ENCODE peak calls at places on chromosomes 1 and 21, in four cellular contexts. One of them, this sample, is unnamed.

GRCh38 chr1:25695991-25696330 is 79.4 kb downstream of the MAN1C1 start:
- DNase-seq in foreskin fibroblast: peak
- DNase-seq in activated CD8-positive, alpha-beta T cell treated with anti-CD3 and anti-CD28 coated beads for 36 hours: no peak
- DNase-seq in kidney: no peak
- DNase-seq in this sample: no peak

GRCh38 chr1:95028954-95029353 is 43.8 kb downstream of the ALG14 start:
- DNase-seq in foreskin fibroblast: no peak
- DNase-seq in activated CD8-positive, alpha-beta T cell treated with anti-CD3 and anti-CD28 coated beads for 36 hours: no peak
- DNase-seq in kidney: no peak
- DNase-seq in this sample: no peak

GRCh38 chr21:42777757-42778344 is 101.5 kb downstream of the WDR4 start:
- DNase-seq in kidney: peak
- DNase-seq in foreskin fibroblast: no peak
- DNase-seq in activated CD8-positive, alpha-beta T cell treated with anti-CD3 and anti-CD28 coated beads for 36 hours: no peak
- DNase-seq in this sample: no peak

GRCh38 chr1:173476197-173476663 is 905 bp upstream of the PRDX6 start:
- DNase-seq in activated CD8-positive, alpha-beta T cell treated with anti-CD3 and anti-CD28 coated beads for 36 hours: peak
- DNase-seq in kidney: no peak
- DNase-seq in foreskin fibroblast: no peak
- DNase-seq in this sample: no peak

GRCh38 chr1:67679691-67680090 is 5.3 kb upstream of the GADD45A start:
- DNase-seq in foreskin fibroblast: peak
- DNase-seq in activated CD8-positive, alpha-beta T cell treated with anti-CD3 and anti-CD28 coated beads for 36 hours: no peak
- DNase-seq in kidney: no peak
- DNase-seq in this sample: no peak

GRCh38 chr1:965526-966134 is 652 bp upstream of the PLEKHN1 start:
- DNase-seq in foreskin fibroblast: no peak
- DNase-seq in activated CD8-positive, alpha-beta T cell treated with anti-CD3 and anti-CD28 coated beads for 36 hours: no peak
- DNase-seq in kidney: no peak
- DNase-seq in this sample: no peak

GRCh38 chr1:237634922-237635321 is 255.8 kb downstream of the ZP4 start:
- DNase-seq in kidney: no peak
- DNase-seq in activated CD8-positive, alpha-beta T cell treated with anti-CD3 and anti-CD28 coated beads for 36 hours: no peak
- DNase-seq in foreskin fibroblast: no peak
- DNase-seq in this sample: no peak

GRCh38 chr1:192573499-192573898 is 2.1 kb upstream of the RGS1 start:
- DNase-seq in foreskin fibroblast: peak
- DNase-seq in kidney: no peak
- DNase-seq in activated CD8-positive, alpha-beta T cell treated with anti-CD3 and anti-CD28 coated beads for 36 hours: no peak
- DNase-seq in this sample: no peak

GRCh38 chr1:238252033-238252802 is 361.5 kb upstream of the ZP4 start:
- DNase-seq in foreskin fibroblast: no peak
- DNase-seq in activated CD8-positive, alpha-beta T cell treated with anti-CD3 and anti-CD28 coated beads for 36 hours: peak
- DNase-seq in kidney: no peak
- DNase-seq in this sample: no peak

GRCh38 chr1:30908886-30909777 is 574 bp upstream of the SDC3 start:
- DNase-seq in activated CD8-positive, alpha-beta T cell treated with anti-CD3 and anti-CD28 coated beads for 36 hours: peak
- DNase-seq in kidney: peak
- DNase-seq in foreskin fibroblast: no peak
- DNase-seq in this sample: no peak

GRCh38 chr1:26832249-26832960 is 5.9 kb downstream of the ZDHHC18 start:
- DNase-seq in foreskin fibroblast: no peak
- DNase-seq in activated CD8-positive, alpha-beta T cell treated with anti-CD3 and anti-CD28 coated beads for 36 hours: no peak
- DNase-seq in kidney: no peak
- DNase-seq in this sample: no peak

GRCh38 chr1:192937128-192937527 is 122.0 kb downstream of the UCHL5 start:
- DNase-seq in foreskin fibroblast: no peak
- DNase-seq in kidney: no peak
- DNase-seq in activated CD8-positive, alpha-beta T cell treated with anti-CD3 and anti-CD28 coated beads for 36 hours: no peak
- DNase-seq in this sample: no peak

GRCh38 chr1:90344963-90345730 is 350.2 kb downstream of the ZNF326 start:
- DNase-seq in activated CD8-positive, alpha-beta T cell treated with anti-CD3 and anti-CD28 coated beads for 36 hours: no peak
- DNase-seq in kidney: no peak
- DNase-seq in foreskin fibroblast: no peak
- DNase-seq in this sample: no peak

GRCh38 chr1:191913234-191913948 is 244.9 kb upstream of the RGS18 start:
- DNase-seq in activated CD8-positive, alpha-beta T cell treated with anti-CD3 and anti-CD28 coated beads for 36 hours: no peak
- DNase-seq in foreskin fibroblast: no peak
- DNase-seq in kidney: no peak
- DNase-seq in this sample: no peak

GRCh38 chr21:36021251-36021837 is 39.0 kb downstream of the SETD4 start:
- DNase-seq in kidney: no peak
- DNase-seq in foreskin fibroblast: no peak
- DNase-seq in activated CD8-positive, alpha-beta T cell treated with anti-CD3 and anti-CD28 coated beads for 36 hours: no peak
- DNase-seq in this sample: no peak

GRCh38 chr1:196180847-196181593 is 427.2 kb downstream of the KCNT2 start:
- DNase-seq in kidney: no peak
- DNase-seq in foreskin fibroblast: peak
- DNase-seq in activated CD8-positive, alpha-beta T cell treated with anti-CD3 and anti-CD28 coated beads for 36 hours: no peak
- DNase-seq in this sample: no peak

GRCh38 chr21:27380303-27380702 is 413.4 kb upstream of the ADAMTS5 start:
- DNase-seq in activated CD8-positive, alpha-beta T cell treated with anti-CD3 and anti-CD28 coated beads for 36 hours: no peak
- DNase-seq in kidney: no peak
- DNase-seq in foreskin fibroblast: peak
- DNase-seq in this sample: no peak

GRCh38 chr1:224447251-224447650 is 12.7 kb upstream of the WDR26 start:
- DNase-seq in foreskin fibroblast: peak
- DNase-seq in kidney: no peak
- DNase-seq in activated CD8-positive, alpha-beta T cell treated with anti-CD3 and anti-CD28 coated beads for 36 hours: no peak
- DNase-seq in this sample: no peak

GRCh38 chr1:196115641-196116040 is 492.6 kb downstream of the KCNT2 start:
- DNase-seq in foreskin fibroblast: peak
- DNase-seq in activated CD8-positive, alpha-beta T cell treated with anti-CD3 and anti-CD28 coated beads for 36 hours: no peak
- DNase-seq in kidney: peak
- DNase-seq in this sample: no peak

GRCh38 chr1:64291931-64292330 is 88.5 kb downstream of the UBE2U start:
- DNase-seq in foreskin fibroblast: no peak
- DNase-seq in kidney: no peak
- DNase-seq in activated CD8-positive, alpha-beta T cell treated with anti-CD3 and anti-CD28 coated beads for 36 hours: no peak
- DNase-seq in this sample: no peak

GRCh38 chr1:21534674-21535378 is 25.6 kb downstream of the ALPL start:
- DNase-seq in activated CD8-positive, alpha-beta T cell treated with anti-CD3 and anti-CD28 coated beads for 36 hours: peak
- DNase-seq in kidney: peak
- DNase-seq in foreskin fibroblast: peak
- DNase-seq in this sample: no peak
- TF ChIP-seq CTCF in activated CD8-positive, alpha-beta T cell treated with anti-CD3 and anti-CD28 coated beads for 36 hours: no peak
- TF ChIP-seq CTCF in kidney: peak
- TF ChIP-seq CTCF in foreskin fibroblast: peak
- TF ChIP-seq CTCF in this sample: no peak

DNA sequence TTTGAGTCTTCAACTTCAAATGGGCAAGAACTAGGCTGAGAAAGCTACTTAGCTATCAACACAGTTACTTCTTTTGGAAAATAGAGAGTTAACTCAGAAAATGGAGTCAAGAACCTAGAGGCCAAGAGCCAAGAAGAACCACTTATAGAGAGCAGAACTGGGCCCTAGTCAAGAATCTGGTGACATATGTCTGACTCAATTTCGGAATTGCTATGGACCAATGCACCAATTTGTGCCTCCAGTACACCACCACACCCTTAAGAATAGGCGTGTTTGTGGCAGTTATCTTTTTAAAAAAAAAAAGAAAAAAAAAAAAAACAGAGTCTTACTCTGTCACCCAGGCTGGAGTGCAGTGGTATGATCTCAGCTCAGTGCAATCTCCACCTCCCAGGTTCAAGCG is 7.8 kb downstream of the S100A2 start:
- DNase-seq in foreskin fibroblast: no peak
- DNase-seq in kidney: no peak
- DNase-seq in activated CD8-positive, alpha-beta T cell treated with anti-CD3 and anti-CD28 coated beads for 36 hours: no peak
- DNase-seq in this sample: no peak
- TF ChIP-seq CTCF in foreskin fibroblast: no peak
- TF ChIP-seq CTCF in kidney: no peak
- TF ChIP-seq CTCF in activated CD8-positive, alpha-beta T cell treated with anti-CD3 and anti-CD28 coated beads for 36 hours: no peak
- TF ChIP-seq CTCF in this sample: no peak

DNA sequence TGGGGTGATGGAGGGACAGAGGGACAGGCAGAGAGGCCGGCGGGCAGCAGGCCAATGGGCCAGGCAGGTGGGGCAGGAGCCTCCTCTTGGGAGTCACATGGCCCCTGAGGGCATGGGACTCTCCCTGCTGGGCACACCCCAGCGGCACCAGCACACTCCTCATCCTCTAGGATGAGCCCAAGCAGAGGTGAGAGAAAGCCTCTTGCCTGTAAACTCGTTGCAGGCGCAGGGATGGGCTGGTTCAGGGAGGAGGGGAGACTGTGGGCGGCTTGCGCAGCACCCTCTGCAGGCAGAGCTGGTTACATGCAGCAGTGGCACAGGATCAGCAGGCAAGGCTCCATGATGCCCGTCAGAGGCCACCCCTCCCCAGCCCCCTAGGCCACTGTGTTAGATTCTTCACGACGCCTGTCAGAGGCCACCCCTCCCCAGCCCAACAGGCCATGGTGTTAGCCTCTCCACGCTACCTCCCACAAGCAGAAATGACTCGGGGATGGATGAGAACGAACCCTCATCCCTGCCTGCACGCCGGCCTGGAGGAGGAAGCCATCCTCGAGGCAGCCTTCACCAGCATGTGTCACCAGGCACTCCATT is 209.7 kb upstream of the VAMP3 start:
- DNase-seq in foreskin fibroblast: no peak
- DNase-seq in activated CD8-positive, alpha-beta T cell treated with anti-CD3 and anti-CD28 coated beads for 36 hours: peak
- DNase-seq in kidney: peak
- DNase-seq in this sample: no peak
- TF ChIP-seq CTCF in foreskin fibroblast: peak
- TF ChIP-seq CTCF in activated CD8-positive, alpha-beta T cell treated with anti-CD3 and anti-CD28 coated beads for 36 hours: peak
- TF ChIP-seq CTCF in kidney: no peak
- TF ChIP-seq CTCF in this sample: no peak

GRCh38 chr1:35852241-35852640 is 30.8 kb upstream of the AGO1 start:
- DNase-seq in kidney: no peak
- DNase-seq in foreskin fibroblast: no peak
- DNase-seq in activated CD8-positive, alpha-beta T cell treated with anti-CD3 and anti-CD28 coated beads for 36 hours: no peak
- DNase-seq in this sample: no peak

GRCh38 chr1:35856964-35857363 is 26.0 kb upstream of the AGO1 start:
- DNase-seq in foreskin fibroblast: no peak
- DNase-seq in activated CD8-positive, alpha-beta T cell treated with anti-CD3 and anti-CD28 coated beads for 36 hours: no peak
- DNase-seq in kidney: no peak
- DNase-seq in this sample: no peak

GRCh38 chr1:35860680-35861079 is 22.3 kb upstream of the AGO1 start:
- DNase-seq in foreskin fibroblast: no peak
- DNase-seq in kidney: no peak
- DNase-seq in activated CD8-positive, alpha-beta T cell treated with anti-CD3 and anti-CD28 coated beads for 36 hours: no peak
- DNase-seq in this sample: no peak

GRCh38 chr1:35855016-35855700 is 27.9 kb upstream of the AGO1 start:
- DNase-seq in kidney: no peak
- DNase-seq in activated CD8-positive, alpha-beta T cell treated with anti-CD3 and anti-CD28 coated beads for 36 hours: no peak
- DNase-seq in foreskin fibroblast: no peak
- DNase-seq in this sample: no peak

GRCh38 chr1:35857830-35858229 is 25.2 kb upstream of the AGO1 start:
- DNase-seq in kidney: no peak
- DNase-seq in activated CD8-positive, alpha-beta T cell treated with anti-CD3 and anti-CD28 coated beads for 36 hours: peak
- DNase-seq in foreskin fibroblast: peak
- DNase-seq in this sample: no peak
- TF ChIP-seq CTCF in kidney: peak
- TF ChIP-seq CTCF in activated CD8-positive, alpha-beta T cell treated with anti-CD3 and anti-CD28 coated beads for 36 hours: peak
- TF ChIP-seq CTCF in foreskin fibroblast: peak
- TF ChIP-seq CTCF in this sample: no peak

GRCh38 chr1:228259951-228260350 is 52.1 kb downstream of the OBSCN start:
- DNase-seq in activated CD8-positive, alpha-beta T cell treated with anti-CD3 and anti-CD28 coated beads for 36 hours: no peak
- DNase-seq in kidney: no peak
- DNase-seq in foreskin fibroblast: no peak
- DNase-seq in this sample: no peak
- TF ChIP-seq CTCF in activated CD8-positive, alpha-beta T cell treated with anti-CD3 and anti-CD28 coated beads for 36 hours: no peak
- TF ChIP-seq CTCF in kidney: no peak
- TF ChIP-seq CTCF in foreskin fibroblast: no peak
- TF ChIP-seq CTCF in this sample: no peak

GRCh38 chr1:218462591-218462990 is 117.5 kb downstream of the TGFB2 start:
- DNase-seq in foreskin fibroblast: no peak
- DNase-seq in activated CD8-positive, alpha-beta T cell treated with anti-CD3 and anti-CD28 coated beads for 36 hours: no peak
- DNase-seq in kidney: no peak
- DNase-seq in this sample: no peak

GRCh38 chr1:218461351-218461750 is 116.2 kb downstream of the TGFB2 start:
- DNase-seq in kidney: no peak
- DNase-seq in foreskin fibroblast: no peak
- DNase-seq in activated CD8-positive, alpha-beta T cell treated with anti-CD3 and anti-CD28 coated beads for 36 hours: no peak
- DNase-seq in this sample: no peak

GRCh38 chr1:218464871-218465270 is 119.7 kb downstream of the TGFB2 start:
- DNase-seq in activated CD8-positive, alpha-beta T cell treated with anti-CD3 and anti-CD28 coated beads for 36 hours: no peak
- DNase-seq in foreskin fibroblast: peak
- DNase-seq in kidney: no peak
- DNase-seq in this sample: no peak

GRCh38 chr1:218462116-218462515 is 117.0 kb downstream of the TGFB2 start:
- DNase-seq in activated CD8-positive, alpha-beta T cell treated with anti-CD3 and anti-CD28 coated beads for 36 hours: no peak
- DNase-seq in foreskin fibroblast: no peak
- DNase-seq in kidney: no peak
- DNase-seq in this sample: no peak

GRCh38 chr1:218463194-218464156 is 118.3 kb downstream of the TGFB2 start:
- DNase-seq in kidney: no peak
- DNase-seq in foreskin fibroblast: peak
- DNase-seq in activated CD8-positive, alpha-beta T cell treated with anti-CD3 and anti-CD28 coated beads for 36 hours: no peak
- DNase-seq in this sample: no peak
- TF ChIP-seq CTCF in kidney: no peak
- TF ChIP-seq CTCF in foreskin fibroblast: no peak
- TF ChIP-seq CTCF in activated CD8-positive, alpha-beta T cell treated with anti-CD3 and anti-CD28 coated beads for 36 hours: no peak
- TF ChIP-seq CTCF in this sample: no peak

DNA sequence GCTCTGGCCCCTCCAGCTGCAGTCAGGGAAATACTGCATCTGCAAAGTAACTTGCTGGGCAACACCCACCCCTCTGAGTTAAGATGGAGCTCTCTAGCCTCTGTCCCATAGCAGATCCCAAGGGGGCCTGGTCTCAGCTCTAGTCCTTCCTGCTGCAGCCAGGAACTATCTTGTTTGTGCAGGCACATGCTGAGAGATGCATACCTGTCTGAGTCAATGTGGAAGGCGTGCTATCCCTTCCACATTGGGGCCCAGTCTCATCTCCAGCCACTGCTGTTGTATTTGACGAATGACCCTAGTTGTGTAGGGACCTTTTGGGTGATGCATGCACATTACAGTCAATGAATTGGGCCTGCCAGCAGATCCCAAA is 76.4 kb downstream of the CTH start:
- DNase-seq in kidney: no peak
- DNase-seq in foreskin fibroblast: no peak
- DNase-seq in activated CD8-positive, alpha-beta T cell treated with anti-CD3 and anti-CD28 coated beads for 36 hours: no peak
- DNase-seq in this sample: no peak
- TF ChIP-seq CTCF in kidney: no peak
- TF ChIP-seq CTCF in foreskin fibroblast: no peak
- TF ChIP-seq CTCF in activated CD8-positive, alpha-beta T cell treated with anti-CD3 and anti-CD28 coated beads for 36 hours: no peak
- TF ChIP-seq CTCF in this sample: no peak